ENCODE peak calls at places on chromosomes 11 and 22, in seven cellular contexts. K is A549, V is heart right ventricle, B is upper lobe of right lung, W is AG04450, H is body of pancreas, C is spleen. X is an unnamed sample.

GRCh38 chr11:73394416-73395296 is 18.5 kb downstream of the RELT start:
- DNase-seq in C (peak; percentile 73), B (peak; percentile 61), V (no peak), H (peak; percentile 11), W (no peak), K (no peak), X (no peak)

GRCh38 chr11:64649304-64649703 is 58.3 kb downstream of the SLC22A12 start:
- DNase-seq in W (no peak), V (no peak), B (no peak), H (peak; percentile 59), C (no peak), K (peak; percentile 48), X (no peak)

GRCh38 chr11:127919206-127920000 is 668.0 kb downstream of the ETS1 start:
- DNase-seq in V (no peak), B (no peak), H (no peak), C (no peak), W (peak; percentile 53), K (no peak), X (peak; percentile 64)

GRCh38 chr22:24482586-24482985 is 12.5 kb upstream of the UPB1 start:
- DNase-seq in V (no peak), B (no peak), K (no peak), W (no peak), H (no peak), C (no peak), X (no peak)

GRCh38 chr22:30481711-30482110 is 9.9 kb upstream of the SEC14L3 start:
- DNase-seq in B (no peak), C (no peak), W (no peak), H (no peak), K (no peak), V (no peak), X (no peak)

GRCh38 chr22:25364281-25364680 is 144.8 kb downstream of the CRYBB2 start:
- DNase-seq in V (no peak), C (peak; percentile 54), W (no peak), B (peak; percentile 46), K (no peak), H (peak; percentile 10), X (no peak)

GRCh38 chr22:36201630-36202312 is at the start of gene APOL4:
- DNase-seq in H (peak; percentile 47), C (no peak), K (no peak), W (no peak), B (peak; percentile 81), V (peak; percentile 92), X (peak; percentile 40)

GRCh38 chr11:126231725-126232459 is 20.3 kb downstream of the FAM118B start:
- DNase-seq in C (no peak), K (no peak), W (peak; percentile 36), V (no peak), B (no peak), H (no peak), X (no peak)

GRCh38 chr11:120710354-120711187 is 199.0 kb downstream of the GRIK4 start:
- DNase-seq in H (peak; percentile 27), B (no peak), K (peak; percentile 4), C (peak; percentile 71), V (peak; percentile 15), W (peak; percentile 77), X (peak; percentile 55)

GRCh38 chr11:27907534-27907933 is 200.4 kb downstream of the KIF18A start:
- DNase-seq in W (no peak), B (no peak), V (no peak), K (no peak), C (no peak), H (no peak), X (no peak)

DNA sequence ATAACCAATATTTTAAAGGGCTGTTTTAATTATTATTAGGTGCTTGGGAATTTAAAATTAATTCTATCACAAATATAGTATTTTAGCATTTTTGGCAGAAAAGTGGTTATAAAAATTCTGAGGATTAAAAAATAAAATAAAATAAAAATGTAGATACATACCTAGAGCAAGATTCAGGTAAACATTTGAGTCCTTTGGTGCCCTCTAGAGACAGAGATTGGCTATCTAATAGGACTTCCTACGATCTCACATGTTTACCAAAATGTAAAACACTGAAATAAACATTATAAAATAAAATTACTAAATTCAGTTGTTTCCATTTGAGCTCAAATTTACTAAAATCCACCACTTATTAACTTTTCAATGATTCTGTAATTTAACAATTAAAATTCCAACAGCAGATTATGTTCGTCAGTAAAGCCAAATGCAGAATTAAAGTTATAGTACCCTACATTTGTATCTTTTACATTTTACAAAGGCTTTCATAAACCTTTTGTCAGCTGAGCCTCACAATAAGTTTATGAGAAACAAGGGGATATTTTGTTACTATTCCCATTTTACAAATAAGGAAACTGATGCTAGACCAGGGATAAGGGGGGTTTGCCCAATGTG is 27.7 kb downstream of the SLC36A4 start:
- DNase-seq in C (no peak), H (no peak), K (no peak), V (no peak), W (peak; percentile 13), B (no peak), X (peak; percentile 9)
- TF ChIP-seq CTCF in C (no peak), H (no peak), K (peak; percentile 50), V (peak; percentile 22), W (peak; percentile 64), B (peak; percentile 41), X (peak; percentile 26)

GRCh38 chr22:50307891-50308596 is 598 bp upstream of the PLXNB2 start:
- DNase-seq in C (no peak), W (no peak), H (no peak), B (no peak), V (no peak), K (no peak), X (no peak)
- H3K4me3 ChIP-seq in C (peak overlapping the region; percentile 27), W (no peak overlapping the region), H (no peak overlapping the region), B (peak overlapping the region; percentile 15), V (peak overlapping the region; percentile 0), K (no peak overlapping the region), X (no peak overlapping the region)

GRCh38 chr22:39230261-39231196 is 14.3 kb downstream of the PDGFB start:
- DNase-seq in C (no peak), H (no peak), K (no peak), W (no peak), B (no peak), V (no peak), X (no peak)
- TF ChIP-seq CTCF in C (no peak), H (no peak), K (no peak), W (no peak), B (no peak), V (no peak), X (no peak)

GRCh38 chr22:42073568-42074152 is 388 bp upstream of the PHETA2 start:
- DNase-seq in V (no peak), B (no peak), H (no peak), K (no peak), W (no peak), C (peak; percentile 78), X (no peak)
- H3K4me3 ChIP-seq in V (peak overlapping the region; percentile 63), B (peak overlapping the region; percentile 65), H (peak overlapping the region; percentile 43), K (no peak overlapping the region), W (peak overlapping the region; percentile 68), C (peak overlapping the region; percentile 45), X (peak overlapping the region; percentile 49)

DNA sequence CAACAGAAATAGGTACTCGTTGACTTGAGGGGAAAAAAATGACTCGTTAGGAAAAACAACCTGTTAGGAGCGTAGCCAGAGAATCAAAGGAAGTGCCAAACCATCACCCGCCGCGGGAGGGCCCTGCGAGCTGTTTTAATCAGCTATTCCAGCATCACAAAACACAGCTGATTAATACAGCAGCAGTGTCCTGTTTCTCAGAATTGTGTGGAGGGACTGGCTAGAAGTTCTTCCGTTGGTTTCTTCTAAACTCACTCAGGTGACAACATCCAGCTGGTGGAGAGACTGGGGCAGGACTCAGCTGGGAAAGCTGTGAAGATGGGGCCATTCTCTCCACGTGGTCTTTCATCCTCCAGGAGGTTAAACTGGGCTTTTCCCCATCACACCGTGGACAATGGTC is 28.0 kb downstream of the HSPA8 start:
- DNase-seq in B (no peak), C (no peak), V (no peak), H (no peak), K (peak; percentile 27), W (no peak), X (no peak)
- TF ChIP-seq CTCF in B (peak; percentile 9), C (no peak), V (peak; percentile 28), H (no peak), K (no peak), W (peak; percentile 39), X (no peak)

DNA sequence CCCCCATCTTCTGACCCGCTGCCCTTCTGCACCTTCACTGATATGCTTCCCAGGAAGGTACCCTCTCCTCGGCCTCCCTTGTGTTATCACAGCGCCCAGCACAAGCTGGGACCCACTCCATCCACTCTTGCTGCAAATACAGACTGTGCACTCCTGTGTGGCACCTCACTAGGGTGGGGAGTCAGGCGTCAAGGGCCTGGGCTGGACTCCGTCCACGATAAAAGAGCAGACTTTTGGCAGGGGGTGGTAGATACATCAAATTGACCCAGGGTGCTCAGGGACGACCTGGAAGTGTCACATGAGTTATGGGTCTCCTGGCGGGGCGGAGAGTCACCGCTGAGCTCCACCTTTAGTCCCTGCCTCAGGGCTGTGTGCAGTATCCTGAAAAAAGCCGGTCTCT is 908 bp downstream of the TRPM5 start:
- DNase-seq in H (no peak), W (no peak), K (no peak), B (no peak), C (no peak), V (no peak), X (no peak)
- H3K4me3 ChIP-seq in H (no peak overlapping the region), W (no peak overlapping the region), K (no peak overlapping the region), B (no peak overlapping the region), C (no peak overlapping the region), V (no peak overlapping the region), X (no peak overlapping the region)

DNA sequence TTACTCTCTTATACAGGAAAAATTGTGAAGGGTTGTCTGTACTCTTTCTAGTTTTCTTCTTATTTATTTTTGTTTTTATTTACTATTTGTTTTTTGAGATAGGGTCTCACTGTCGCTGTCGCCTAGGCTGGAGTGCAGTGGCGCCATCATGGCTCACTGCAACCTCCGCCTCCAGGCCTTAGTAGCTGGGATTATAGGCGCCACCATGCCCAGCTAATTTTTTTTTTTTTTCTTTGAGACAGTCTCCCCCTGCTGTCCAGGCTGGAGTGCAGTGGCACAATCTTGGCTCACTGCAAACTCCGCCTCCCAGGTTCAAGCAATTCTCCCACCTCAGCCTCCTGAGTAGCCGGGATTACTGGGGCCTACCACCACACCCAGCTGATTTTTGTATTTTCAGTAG is 18.4 kb downstream of the CUL5 start:
- DNase-seq in C (no peak), K (no peak), H (no peak), B (no peak), V (no peak), W (no peak), X (no peak)
- TF ChIP-seq CTCF in C (no peak), K (peak; percentile 12), H (no peak), B (no peak), V (no peak), W (no peak), X (peak; percentile 27)

DNA sequence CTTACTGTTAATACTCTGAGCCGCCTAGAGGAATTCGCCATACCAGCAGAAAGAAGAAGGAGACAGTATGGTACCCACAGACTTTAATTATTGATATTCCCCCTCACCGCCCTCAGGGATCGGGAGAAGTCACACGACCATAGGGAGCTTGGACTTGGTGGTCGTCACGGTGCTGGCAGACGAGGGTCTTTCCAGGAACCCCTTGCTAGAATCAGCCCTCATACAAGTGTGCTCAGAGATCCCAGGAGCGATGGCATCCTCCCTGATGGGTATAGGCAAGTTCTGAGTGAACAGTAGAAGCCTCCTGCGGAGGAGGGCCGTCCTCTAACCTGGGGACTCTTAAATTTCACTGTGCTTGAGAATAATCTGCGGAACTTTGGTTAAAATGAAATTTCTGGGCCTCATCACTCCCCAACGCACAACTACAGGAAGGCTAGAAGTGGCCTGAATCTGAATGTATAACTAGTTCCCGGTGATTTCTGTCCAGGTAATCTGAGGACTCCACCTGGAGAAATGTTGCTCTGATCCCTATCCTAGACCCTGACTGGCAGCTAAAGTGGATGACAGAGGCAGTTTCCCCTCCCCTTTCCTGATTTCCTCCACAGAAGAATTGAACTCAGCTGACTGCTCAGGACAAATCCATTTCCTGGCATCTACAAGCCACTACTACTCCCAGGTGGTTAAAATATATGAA is 4.5 kb downstream of the VSIG2 start:
- DNase-seq in H (no peak), B (no peak), C (no peak), V (no peak), W (no peak), K (no peak), X (no peak)
- H3K4me3 ChIP-seq in H (no peak overlapping the region), B (no peak overlapping the region), C (no peak overlapping the region), V (no peak overlapping the region), W (no peak overlapping the region), K (peak overlapping the region; percentile 66), X (no peak overlapping the region)